ENCODE peak calls at places on chromosomes 3 and 15, in four cellular contexts. U is K562, J is H1, O is GM12878. G is an unnamed sample. For H3K79me2, the result is how much of the 10 kb centered on the place peaks cover.

GRCh38 chr3:178001670-178002101 is 534.5 kb upstream of the KCNMB2 start:
- DNase-seq in U (no peak), O (no peak), J (no peak), G (no peak)

GRCh38 chr3:53073553-53074365 is 27.9 kb upstream of the SFMBT1 start:
- DNase-seq in J (no peak), U (no peak), O (no peak), G (peak)

GRCh38 chr15:49412821-49413220 is 10.2 kb upstream of the FGF7 start:
- DNase-seq in O (no peak), U (no peak), J (no peak), G (no peak)

GRCh38 chr3:25292604-25293003 is 135.5 kb upstream of the RARB start:
- DNase-seq in O (no peak), U (no peak), J (no peak), G (no peak)

GRCh38 chr3:12522721-12523120 is 22.6 kb downstream of the MKRN2OS start:
- DNase-seq in O (no peak), U (no peak), J (no peak), G (no peak)

GRCh38 chr3:151305081-151305777 is 11.4 kb downstream of the GPR87 start:
- DNase-seq in J (peak), O (no peak), U (no peak), G (peak)

GRCh38 chr15:90598053-90598577 is 68.4 kb downstream of the CRTC3 start:
- DNase-seq in O (peak), J (no peak), U (peak), G (no peak)

GRCh38 chr3:161405087-161405486 is 33.8 kb upstream of the SPTSSB start:
- DNase-seq in J (no peak), U (no peak), O (no peak), G (no peak)

GRCh38 chr15:89052474-89052873 is 35.8 kb upstream of the ABHD2 start:
- DNase-seq in U (no peak), O (no peak), J (no peak), G (no peak)

GRCh38 chr3:44557074-44557473 is 2.1 kb downstream of the ZKSCAN7 start:
- DNase-seq in U (no peak), O (no peak), J (no peak), G (no peak)

GRCh38 chr3:44555753-44556152 is 760 bp downstream of the ZKSCAN7 start:
- DNase-seq in O (no peak), U (no peak), J (no peak), G (peak)

GRCh38 chr3:44554626-44555592 is at the start of gene ZKSCAN7:
- DNase-seq in U (no peak), J (peak), O (no peak), G (peak)
- TF ChIP-seq MAX in U (no peak), J (peak), O (peak), G (peak)

GRCh38 chr15:76376029-76376428 is 39.5 kb downstream of the ISL2 start:
- DNase-seq in U (no peak), O (no peak), J (no peak), G (no peak)

GRCh38 chr15:76378691-76379090 is 42.1 kb downstream of the ISL2 start:
- DNase-seq in J (no peak), U (no peak), O (no peak), G (no peak)

GRCh38 chr15:76377217-76377616 is 40.6 kb downstream of the ISL2 start:
- DNase-seq in O (no peak), J (no peak), U (no peak), G (no peak)

GRCh38 chr15:76376816-76377215 is 40.2 kb downstream of the ISL2 start:
- DNase-seq in J (no peak), U (no peak), O (no peak), G (no peak)

DNA sequence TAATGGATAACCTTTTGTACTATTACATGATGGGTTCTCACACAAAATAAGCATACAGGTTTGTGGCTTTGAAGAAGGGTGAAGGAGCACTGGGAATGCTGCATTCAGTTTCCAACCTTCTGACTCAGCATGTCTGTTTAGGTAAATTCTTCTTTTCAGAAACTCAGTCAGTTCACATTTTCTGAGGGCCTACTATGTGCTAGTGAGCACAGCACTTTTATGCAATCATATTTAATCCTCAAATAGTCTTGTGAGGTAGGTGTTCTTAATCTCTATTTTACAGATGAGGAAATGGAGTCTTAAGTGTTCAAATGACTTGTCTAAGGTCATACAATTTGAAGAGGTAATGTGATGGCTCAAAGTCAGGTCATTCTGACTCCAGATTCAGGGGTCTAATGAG is 41.2 kb downstream of the ISL2 start:
- DNase-seq in J (no peak), O (no peak), U (no peak), G (no peak)
- H3K79me2 ChIP-seq in J (under half), O (under half), U (under half), G (under half)

GRCh38 chr3:64058592-64058991 is 35.3 kb upstream of the PSMD6 start:
- DNase-seq in O (no peak), U (no peak), J (no peak), G (no peak)
- TF ChIP-seq NRF1 in O (no peak), U (no peak), J (no peak), G (no peak)

GRCh38 chr3:157501863-157502262 is 1.4 kb downstream of the VEPH1 start:
- DNase-seq in U (no peak), O (no peak), J (no peak), G (no peak)

GRCh38 chr3:157495846-157496245 is 7.4 kb downstream of the VEPH1 start:
- DNase-seq in O (no peak), J (no peak), U (no peak), G (no peak)

GRCh38 chr3:157500232-157500631 is 3.0 kb downstream of the VEPH1 start:
- DNase-seq in J (no peak), O (no peak), U (no peak), G (no peak)

GRCh38 chr3:157498374-157498773 is 4.8 kb downstream of the VEPH1 start:
- DNase-seq in J (no peak), U (no peak), O (no peak), G (no peak)

DNA sequence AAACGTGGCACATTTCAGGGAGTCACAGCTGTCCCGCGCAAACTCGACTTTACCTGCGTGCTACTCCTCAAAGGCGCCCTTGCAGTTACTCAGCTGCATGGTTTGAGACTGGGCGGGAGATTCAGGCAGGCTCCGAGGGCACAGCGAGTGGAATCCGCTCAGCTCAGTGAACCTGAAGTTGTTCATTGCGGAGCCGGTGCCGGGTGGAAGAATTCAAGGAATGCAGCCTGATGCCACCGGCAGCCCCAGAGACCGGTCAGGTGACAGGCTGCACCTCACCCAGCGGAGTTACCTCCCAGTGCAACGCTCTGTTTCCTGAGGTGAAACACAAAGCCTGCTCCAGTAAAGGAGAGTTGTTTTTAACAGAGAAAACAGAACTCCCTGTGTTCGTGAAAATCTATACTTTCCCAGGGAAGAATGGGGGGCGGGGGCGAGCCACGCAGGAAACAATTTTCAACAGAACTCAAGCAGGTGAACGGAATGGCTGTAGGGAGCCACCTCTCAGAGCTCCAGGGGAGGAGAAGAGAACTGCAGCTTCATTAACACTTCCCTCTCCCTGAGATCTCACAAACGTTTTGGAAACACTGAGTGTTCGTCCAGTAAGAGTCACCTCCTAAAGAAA is 3.8 kb downstream of the VEPH1 start:
- DNase-seq in O (no peak), J (peak), U (no peak), G (no peak)
- TF ChIP-seq MAX in O (no peak), J (peak), U (no peak), G (no peak)

GRCh38 chr15:23038741-23039150 is 623 bp downstream of the TUBGCP5 start:
- DNase-seq in U (no peak), O (no peak), J (no peak), G (no peak)
- H3K79me2 ChIP-seq in U (under half), O (under half), J (under half), G (under half)

GRCh38 chr15:60635507-60636352 is 156.8 kb upstream of the ICE2 start:
- DNase-seq in U (no peak), O (peak), J (no peak), G (no peak)

GRCh38 chr15:60633426-60633968 is 154.6 kb upstream of the ICE2 start:
- DNase-seq in U (no peak), O (no peak), J (no peak), G (no peak)

GRCh38 chr15:60639502-60639901 is 160.6 kb upstream of the ICE2 start:
- DNase-seq in U (no peak), J (no peak), O (no peak), G (no peak)

GRCh38 chr15:60631620-60632019 is 152.7 kb upstream of the ICE2 start:
- DNase-seq in O (no peak), U (no peak), J (no peak), G (no peak)

GRCh38 chr15:60634815-60635214 is 155.9 kb upstream of the ICE2 start:
- DNase-seq in O (no peak), U (no peak), J (no peak), G (peak)
- TF ChIP-seq NRF1 in O (no peak), U (no peak), J (no peak), G (no peak)

DNA sequence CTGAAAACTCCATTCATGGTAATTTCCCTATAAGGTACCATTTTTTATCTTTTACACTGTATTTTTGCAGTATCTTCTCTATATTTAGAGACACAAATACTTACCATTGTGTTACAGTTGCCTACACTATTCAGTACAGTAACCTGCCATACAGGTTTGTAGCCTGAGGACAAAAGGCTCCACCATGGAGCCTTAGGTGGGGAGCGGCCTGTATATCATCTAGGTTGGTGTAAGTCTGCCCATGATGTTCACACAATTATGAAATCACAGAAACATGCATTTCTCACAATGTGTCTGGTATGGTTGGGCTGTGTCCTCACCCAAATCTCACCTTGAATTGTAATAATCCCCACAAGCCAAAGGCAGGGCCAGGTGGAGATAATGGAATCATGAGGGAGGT is 43.9 kb upstream of the LYSMD4 start:
- DNase-seq in O (no peak), U (no peak), J (no peak), G (no peak)
- TF ChIP-seq MAX in O (no peak), U (no peak), J (no peak), G (no peak)